ENCODE peak calls at places on chromosomes 2 and 18, in four cellular contexts. One of them, this sample, is unnamed. For H3K9me3, the result is how much of the 10 kb centered on the place peaks cover.

GRCh38 chr2:219354582-219354981 is 22.0 kb upstream of the RESP18 start:
- DNase-seq in kidney: no peak
- DNase-seq in transverse colon: no peak
- DNase-seq in CD8-positive, alpha-beta T cell: no peak
- DNase-seq in this sample: no peak

GRCh38 chr2:108538000-108538625 is 3.8 kb downstream of the LIMS1 start:
- DNase-seq in kidney: no peak
- DNase-seq in transverse colon: no peak
- DNase-seq in CD8-positive, alpha-beta T cell: no peak
- DNase-seq in this sample: no peak

GRCh38 chr18:63974991-63975390 is 5.1 kb downstream of the SERPINB8 start:
- DNase-seq in kidney: no peak
- DNase-seq in transverse colon: peak
- DNase-seq in CD8-positive, alpha-beta T cell: no peak
- DNase-seq in this sample: no peak

GRCh38 chr2:134869941-134870736 is 31.7 kb downstream of the ACMSD start:
- DNase-seq in kidney: no peak
- DNase-seq in transverse colon: no peak
- DNase-seq in CD8-positive, alpha-beta T cell: no peak
- DNase-seq in this sample: no peak

GRCh38 chr2:1739961-1740713 is 4.2 kb downstream of the PXDN start:
- DNase-seq in kidney: peak
- DNase-seq in transverse colon: no peak
- DNase-seq in CD8-positive, alpha-beta T cell: no peak
- DNase-seq in this sample: no peak

GRCh38 chr18:46772396-46772795 is 15.5 kb upstream of the ST8SIA5 start:
- DNase-seq in kidney: no peak
- DNase-seq in transverse colon: no peak
- DNase-seq in CD8-positive, alpha-beta T cell: no peak
- DNase-seq in this sample: no peak

GRCh38 chr18:9249254-9249653 is 85.3 kb upstream of the TWSG1 start:
- DNase-seq in kidney: no peak
- DNase-seq in transverse colon: no peak
- DNase-seq in CD8-positive, alpha-beta T cell: no peak
- DNase-seq in this sample: no peak

GRCh38 chr2:187989925-187990623 is 301.6 kb upstream of the GULP1 start:
- DNase-seq in kidney: no peak
- DNase-seq in transverse colon: no peak
- DNase-seq in CD8-positive, alpha-beta T cell: no peak
- DNase-seq in this sample: no peak

GRCh38 chr2:217011576-217011975 is 151.7 kb upstream of the TNP1 start:
- DNase-seq in kidney: no peak
- DNase-seq in transverse colon: no peak
- DNase-seq in CD8-positive, alpha-beta T cell: no peak
- DNase-seq in this sample: no peak

GRCh38 chr2:64141711-64142405 is 2.4 kb downstream of the PELI1 start:
- DNase-seq in kidney: no peak
- DNase-seq in transverse colon: no peak
- DNase-seq in CD8-positive, alpha-beta T cell: no peak
- DNase-seq in this sample: no peak

GRCh38 chr18:10571537-10571936 is 45.7 kb downstream of the NAPG start:
- DNase-seq in kidney: no peak
- DNase-seq in transverse colon: no peak
- DNase-seq in CD8-positive, alpha-beta T cell: no peak
- DNase-seq in this sample: no peak

GRCh38 chr18:14943967-14944636 is 196.1 kb downstream of the ANKRD30B start:
- DNase-seq in kidney: peak
- DNase-seq in transverse colon: no peak
- DNase-seq in CD8-positive, alpha-beta T cell: peak
- DNase-seq in this sample: no peak

GRCh38 chr18:27363918-27364317 is 178.8 kb upstream of the CHST9 start:
- DNase-seq in kidney: no peak
- DNase-seq in transverse colon: no peak
- DNase-seq in CD8-positive, alpha-beta T cell: no peak
- DNase-seq in this sample: no peak

GRCh38 chr2:218877891-218878290 is 2.8 kb upstream of the WNT10A start:
- DNase-seq in kidney: peak
- DNase-seq in transverse colon: no peak
- DNase-seq in CD8-positive, alpha-beta T cell: no peak
- DNase-seq in this sample: no peak

GRCh38 chr2:191748050-191748449 is 70.1 kb downstream of the NABP1 start:
- DNase-seq in kidney: no peak
- DNase-seq in transverse colon: no peak
- DNase-seq in CD8-positive, alpha-beta T cell: no peak
- DNase-seq in this sample: no peak

GRCh38 chr2:229922449-229923386 is at the start of gene FBXO36:
- DNase-seq in kidney: peak
- DNase-seq in transverse colon: peak
- DNase-seq in CD8-positive, alpha-beta T cell: no peak
- DNase-seq in this sample: peak

GRCh38 chr2:12441750-12442626 is 274.7 kb upstream of the TRIB2 start:
- DNase-seq in kidney: no peak
- DNase-seq in transverse colon: no peak
- DNase-seq in CD8-positive, alpha-beta T cell: no peak
- DNase-seq in this sample: no peak

GRCh38 chr2:62287895-62288589 is 92.1 kb downstream of the B3GNT2 start:
- DNase-seq in kidney: peak
- DNase-seq in transverse colon: peak
- DNase-seq in CD8-positive, alpha-beta T cell: peak
- DNase-seq in this sample: no peak

GRCh38 chr2:107525420-107525819 is 301.3 kb upstream of the RGPD4 start:
- DNase-seq in kidney: no peak
- DNase-seq in transverse colon: no peak
- DNase-seq in CD8-positive, alpha-beta T cell: no peak
- DNase-seq in this sample: no peak

GRCh38 chr2:134549104-134549503 is 169.7 kb downstream of the TMEM163 start:
- DNase-seq in kidney: no peak
- DNase-seq in transverse colon: no peak
- DNase-seq in CD8-positive, alpha-beta T cell: no peak
- DNase-seq in this sample: no peak

GRCh38 chr2:160157861-160158813 is 41.9 kb downstream of the ITGB6 start:
- DNase-seq in kidney: no peak
- DNase-seq in transverse colon: no peak
- DNase-seq in CD8-positive, alpha-beta T cell: no peak
- DNase-seq in this sample: no peak

GRCh38 chr2:70258532-70258875 is 567 bp downstream of the PCYOX1 start:
- DNase-seq in kidney: peak
- DNase-seq in transverse colon: peak
- DNase-seq in CD8-positive, alpha-beta T cell: no peak
- DNase-seq in this sample: no peak

GRCh38 chr18:6370886-6371635 is 43.6 kb downstream of the L3MBTL4 start:
- DNase-seq in kidney: peak
- DNase-seq in transverse colon: peak
- DNase-seq in CD8-positive, alpha-beta T cell: no peak
- DNase-seq in this sample: no peak

GRCh38 chr18:25074925-25075693 is 276.9 kb downstream of the ZNF521 start:
- DNase-seq in kidney: no peak
- DNase-seq in transverse colon: no peak
- DNase-seq in CD8-positive, alpha-beta T cell: no peak
- DNase-seq in this sample: no peak

GRCh38 chr2:128455710-128456050 is 137.0 kb upstream of the HS6ST1 start:
- DNase-seq in kidney: no peak
- DNase-seq in transverse colon: no peak
- DNase-seq in CD8-positive, alpha-beta T cell: no peak
- DNase-seq in this sample: no peak

GRCh38 chr18:22276334-22276713 is 106.9 kb downstream of the GATA6 start:
- DNase-seq in kidney: peak
- DNase-seq in transverse colon: no peak
- DNase-seq in CD8-positive, alpha-beta T cell: no peak
- DNase-seq in this sample: no peak

GRCh38 chr2:112904883-112905282 is 6.1 kb upstream of the IL37 start:
- DNase-seq in kidney: no peak
- DNase-seq in transverse colon: no peak
- DNase-seq in CD8-positive, alpha-beta T cell: no peak
- DNase-seq in this sample: no peak

GRCh38 chr2:15748736-15749323 is 157.2 kb downstream of the DDX1 start:
- DNase-seq in kidney: no peak
- DNase-seq in transverse colon: peak
- DNase-seq in CD8-positive, alpha-beta T cell: no peak
- DNase-seq in this sample: no peak

GRCh38 chr2:157055660-157056199 is 201.8 kb upstream of the GALNT5 start:
- DNase-seq in kidney: no peak
- DNase-seq in transverse colon: no peak
- DNase-seq in CD8-positive, alpha-beta T cell: no peak
- DNase-seq in this sample: no peak

GRCh38 chr2:1886405-1886992 is 142.2 kb upstream of the PXDN start:
- DNase-seq in kidney: no peak
- DNase-seq in transverse colon: peak
- DNase-seq in CD8-positive, alpha-beta T cell: no peak
- DNase-seq in this sample: no peak

GRCh38 chr2:24856791-24857211 is 63.2 kb downstream of the ADCY3 start:
- DNase-seq in kidney: peak
- DNase-seq in transverse colon: no peak
- DNase-seq in CD8-positive, alpha-beta T cell: no peak
- DNase-seq in this sample: no peak

GRCh38 chr2:239883326-239884050 is 141.7 kb downstream of the NDUFA10 start:
- DNase-seq in kidney: no peak
- DNase-seq in transverse colon: no peak
- DNase-seq in CD8-positive, alpha-beta T cell: peak
- DNase-seq in this sample: no peak

GRCh38 chr2:211187602-211188001 is 631.2 kb downstream of the CPS1 start:
- DNase-seq in kidney: no peak
- DNase-seq in transverse colon: no peak
- DNase-seq in CD8-positive, alpha-beta T cell: no peak
- DNase-seq in this sample: no peak

GRCh38 chr2:31108887-31109286 is 29.4 kb downstream of the GALNT14 start:
- DNase-seq in kidney: no peak
- DNase-seq in transverse colon: no peak
- DNase-seq in CD8-positive, alpha-beta T cell: no peak
- DNase-seq in this sample: no peak

GRCh38 chr2:83874066-83874465 is 585.0 kb downstream of the SUCLG1 start:
- DNase-seq in kidney: no peak
- DNase-seq in transverse colon: no peak
- DNase-seq in CD8-positive, alpha-beta T cell: no peak
- DNase-seq in this sample: no peak
- H3K9me3 ChIP-seq in kidney: under half
- H3K9me3 ChIP-seq in transverse colon: under half
- H3K9me3 ChIP-seq in CD8-positive, alpha-beta T cell: under half
- H3K9me3 ChIP-seq in this sample: under half

GRCh38 chr18:78828131-78828530 is 151.5 kb upstream of the SALL3 start:
- DNase-seq in kidney: no peak
- DNase-seq in transverse colon: no peak
- DNase-seq in CD8-positive, alpha-beta T cell: no peak
- DNase-seq in this sample: no peak

GRCh38 chr18:78825168-78825567 is 154.4 kb upstream of the SALL3 start:
- DNase-seq in kidney: no peak
- DNase-seq in transverse colon: no peak
- DNase-seq in CD8-positive, alpha-beta T cell: no peak
- DNase-seq in this sample: no peak

GRCh38 chr18:78827141-78827540 is 152.5 kb upstream of the SALL3 start:
- DNase-seq in kidney: no peak
- DNase-seq in transverse colon: no peak
- DNase-seq in CD8-positive, alpha-beta T cell: no peak
- DNase-seq in this sample: no peak

GRCh38 chr18:78830161-78830560 is 149.5 kb upstream of the SALL3 start:
- DNase-seq in kidney: no peak
- DNase-seq in transverse colon: no peak
- DNase-seq in CD8-positive, alpha-beta T cell: no peak
- DNase-seq in this sample: no peak

GRCh38 chr18:78826631-78827030 is 153.0 kb upstream of the SALL3 start:
- DNase-seq in kidney: no peak
- DNase-seq in transverse colon: no peak
- DNase-seq in CD8-positive, alpha-beta T cell: no peak
- DNase-seq in this sample: no peak
- H3K9me3 ChIP-seq in kidney: under half
- H3K9me3 ChIP-seq in transverse colon: under half
- H3K9me3 ChIP-seq in CD8-positive, alpha-beta T cell: under half
- H3K9me3 ChIP-seq in this sample: under half

GRCh38 chr18:31952223-31952622 is 9.3 kb upstream of the TRAPPC8 start:
- DNase-seq in kidney: no peak
- DNase-seq in transverse colon: no peak
- DNase-seq in CD8-positive, alpha-beta T cell: no peak
- DNase-seq in this sample: no peak
- H3K9me3 ChIP-seq in kidney: under half
- H3K9me3 ChIP-seq in transverse colon: under half
- H3K9me3 ChIP-seq in CD8-positive, alpha-beta T cell: under half
- H3K9me3 ChIP-seq in this sample: under half

GRCh38 chr18:13915973-13916372 is 637 bp upstream of the MC2R start:
- DNase-seq in kidney: no peak
- DNase-seq in transverse colon: no peak
- DNase-seq in CD8-positive, alpha-beta T cell: no peak
- DNase-seq in this sample: no peak

GRCh38 chr18:13913205-13913604 is 2.1 kb downstream of the MC2R start:
- DNase-seq in kidney: no peak
- DNase-seq in transverse colon: no peak
- DNase-seq in CD8-positive, alpha-beta T cell: no peak
- DNase-seq in this sample: no peak

GRCh38 chr18:13915391-13915790 is at the start of gene MC2R:
- DNase-seq in kidney: no peak
- DNase-seq in transverse colon: no peak
- DNase-seq in CD8-positive, alpha-beta T cell: no peak
- DNase-seq in this sample: no peak

GRCh38 chr18:13914170-13914569 is 1.2 kb downstream of the MC2R start:
- DNase-seq in kidney: no peak
- DNase-seq in transverse colon: no peak
- DNase-seq in CD8-positive, alpha-beta T cell: no peak
- DNase-seq in this sample: no peak

DNA sequence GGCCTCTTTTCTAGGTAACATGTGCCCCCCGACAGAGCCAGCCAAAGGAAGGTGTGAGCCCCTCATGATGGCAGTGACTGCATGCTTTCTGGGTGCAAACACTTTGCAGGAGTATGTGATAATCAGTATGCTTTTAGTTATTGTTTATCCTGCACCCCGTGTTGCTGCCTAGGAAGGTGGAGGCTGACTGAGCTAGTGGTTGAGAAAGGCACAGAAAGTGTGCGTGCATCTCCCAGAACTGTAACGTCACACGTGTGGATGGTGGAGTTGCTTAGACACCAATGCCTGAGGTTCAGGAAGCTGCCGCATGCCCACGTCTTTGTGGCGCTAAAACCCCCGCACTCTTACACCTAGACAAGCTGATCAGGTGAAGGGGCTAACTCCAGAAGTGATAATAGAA is 580 bp downstream of the MC2R start:
- DNase-seq in kidney: no peak
- DNase-seq in transverse colon: no peak
- DNase-seq in CD8-positive, alpha-beta T cell: no peak
- DNase-seq in this sample: no peak
- H3K9me3 ChIP-seq in kidney: under half
- H3K9me3 ChIP-seq in transverse colon: under half
- H3K9me3 ChIP-seq in CD8-positive, alpha-beta T cell: under half
- H3K9me3 ChIP-seq in this sample: under half

This sample was measured in T-helper 17 cell.